ENCODE peak calls at places on chromosomes 4 and X, in seven cellular contexts. One of them, this sample, is unnamed.
A peak's percentile ranks its signal among the peaks of the same experiment; 100 is the strongest.

GRCh38 chr4:187070740-187071139 is 347.1 kb upstream of the FAT1 start:
- DNase-seq in OCI-LY7: no peak
- DNase-seq in H9: no peak
- DNase-seq in K562: no peak
- DNase-seq in SK-N-SH: no peak
- DNase-seq in PC-3: no peak
- DNase-seq in HCT116: no peak
- DNase-seq in this sample: no peak

GRCh38 chr4:98687876-98688275 is 29.5 kb upstream of the TSPAN5 start:
- DNase-seq in HCT116: no peak
- DNase-seq in PC-3: no peak
- DNase-seq in H9: no peak
- DNase-seq in K562: no peak
- DNase-seq in OCI-LY7: no peak
- DNase-seq in SK-N-SH: no peak
- DNase-seq in this sample: no peak

GRCh38 chrX:113370001-113370400 is 529.4 kb upstream of the AMOT start:
- DNase-seq in H9: no peak
- DNase-seq in OCI-LY7: no peak
- DNase-seq in K562: no peak
- DNase-seq in SK-N-SH: no peak
- DNase-seq in HCT116: no peak
- DNase-seq in PC-3: no peak
- DNase-seq in this sample: no peak

GRCh38 chrX:63101879-63102620 is 249.1 kb downstream of the SPIN4 start:
- DNase-seq in K562: no peak
- DNase-seq in SK-N-SH: no peak
- DNase-seq in PC-3: no peak
- DNase-seq in OCI-LY7: no peak
- DNase-seq in HCT116: no peak
- DNase-seq in H9: no peak
- DNase-seq in this sample: no peak

GRCh38 chrX:74449322-74449936 is 28.1 kb downstream of the SLC16A2 start:
- DNase-seq in OCI-LY7: no peak
- DNase-seq in HCT116: peak; percentile 35
- DNase-seq in H9: no peak
- DNase-seq in K562: no peak
- DNase-seq in SK-N-SH: no peak
- DNase-seq in PC-3: peak; percentile 85
- DNase-seq in this sample: peak; percentile 67

GRCh38 chr4:36317731-36318130 is 36.3 kb downstream of the DTHD1 start:
- DNase-seq in HCT116: no peak
- DNase-seq in PC-3: no peak
- DNase-seq in SK-N-SH: no peak
- DNase-seq in H9: no peak
- DNase-seq in OCI-LY7: no peak
- DNase-seq in K562: no peak
- DNase-seq in this sample: no peak

GRCh38 chr4:59994118-59994517 is 1206.0 kb upstream of the ADGRL3 start:
- DNase-seq in HCT116: no peak
- DNase-seq in OCI-LY7: no peak
- DNase-seq in K562: no peak
- DNase-seq in H9: peak; percentile 43
- DNase-seq in SK-N-SH: no peak
- DNase-seq in PC-3: no peak
- DNase-seq in this sample: no peak

GRCh38 chr4:23855912-23856605 is 33.8 kb downstream of the PPARGC1A start:
- DNase-seq in SK-N-SH: no peak
- DNase-seq in OCI-LY7: no peak
- DNase-seq in H9: no peak
- DNase-seq in PC-3: no peak
- DNase-seq in K562: no peak
- DNase-seq in HCT116: no peak
- DNase-seq in this sample: no peak

GRCh38 chr4:53478671-53479456 is 101.4 kb downstream of the FIP1L1 start:
- DNase-seq in K562: no peak
- DNase-seq in SK-N-SH: no peak
- DNase-seq in PC-3: peak; percentile 93
- DNase-seq in HCT116: no peak
- DNase-seq in OCI-LY7: no peak
- DNase-seq in H9: no peak
- DNase-seq in this sample: no peak

GRCh38 chrX:45850775-45851433 is 650.2 kb upstream of the DIPK2B start:
- DNase-seq in SK-N-SH: peak; percentile 8
- DNase-seq in PC-3: peak; percentile 37
- DNase-seq in H9: peak; percentile 30
- DNase-seq in HCT116: no peak
- DNase-seq in K562: no peak
- DNase-seq in OCI-LY7: no peak
- DNase-seq in this sample: peak; percentile 57

GRCh38 chr4:112144546-112145325 is 518 bp upstream of the FAM241A start:
- DNase-seq in HCT116: no peak
- DNase-seq in K562: no peak
- DNase-seq in SK-N-SH: no peak
- DNase-seq in PC-3: no peak
- DNase-seq in OCI-LY7: no peak
- DNase-seq in H9: no peak
- DNase-seq in this sample: no peak

GRCh38 chr4:2084316-2084715 is 25.2 kb downstream of the NAT8L start:
- DNase-seq in HCT116: no peak
- DNase-seq in SK-N-SH: no peak
- DNase-seq in K562: no peak
- DNase-seq in OCI-LY7: no peak
- DNase-seq in PC-3: no peak
- DNase-seq in H9: no peak
- DNase-seq in this sample: peak; percentile 1

GRCh38 chr4:108359130-108359709 is 190.5 kb upstream of the LEF1 start:
- DNase-seq in H9: no peak
- DNase-seq in K562: no peak
- DNase-seq in HCT116: no peak
- DNase-seq in OCI-LY7: peak; percentile 73
- DNase-seq in SK-N-SH: no peak
- DNase-seq in PC-3: no peak
- DNase-seq in this sample: peak; percentile 95

GRCh38 chr4:129098578-129098977 is 2.6 kb downstream of the C4orf33 start:
- DNase-seq in SK-N-SH: no peak
- DNase-seq in HCT116: no peak
- DNase-seq in PC-3: no peak
- DNase-seq in OCI-LY7: no peak
- DNase-seq in H9: no peak
- DNase-seq in K562: peak; percentile 25
- DNase-seq in this sample: no peak

GRCh38 chrX:55160685-55161552 is 59.2 kb upstream of the PAGE5 start:
- DNase-seq in SK-N-SH: peak; percentile 89
- DNase-seq in H9: peak; percentile 87
- DNase-seq in HCT116: peak; percentile 68
- DNase-seq in K562: peak; percentile 77
- DNase-seq in PC-3: peak; percentile 91
- DNase-seq in OCI-LY7: peak; percentile 87
- DNase-seq in this sample: peak; percentile 87

GRCh38 chr4:18937746-18938145 is 916.2 kb upstream of the LCORL start:
- DNase-seq in HCT116: no peak
- DNase-seq in SK-N-SH: no peak
- DNase-seq in K562: no peak
- DNase-seq in OCI-LY7: no peak
- DNase-seq in H9: no peak
- DNase-seq in PC-3: no peak
- DNase-seq in this sample: no peak

GRCh38 chrX:74550295-74550802 is 64.1 kb downstream of the RLIM start:
- DNase-seq in K562: peak; percentile 55
- DNase-seq in PC-3: peak; percentile 79
- DNase-seq in HCT116: peak; percentile 51
- DNase-seq in SK-N-SH: peak; percentile 75
- DNase-seq in OCI-LY7: peak; percentile 80
- DNase-seq in H9: peak; percentile 86
- DNase-seq in this sample: peak; percentile 84

GRCh38 chr4:186486172-186486571 is 69.2 kb downstream of the MTNR1A start:
- DNase-seq in HCT116: no peak
- DNase-seq in H9: no peak
- DNase-seq in PC-3: no peak
- DNase-seq in SK-N-SH: peak; percentile 24
- DNase-seq in K562: no peak
- DNase-seq in OCI-LY7: no peak
- DNase-seq in this sample: no peak

GRCh38 chr4:76640252-76640925 is 205.4 kb downstream of the SHROOM3 start:
- DNase-seq in HCT116: no peak
- DNase-seq in SK-N-SH: no peak
- DNase-seq in K562: no peak
- DNase-seq in OCI-LY7: no peak
- DNase-seq in PC-3: no peak
- DNase-seq in H9: peak; percentile 32
- DNase-seq in this sample: no peak

GRCh38 chr4:39541987-39542632 is 14.9 kb upstream of the UGDH start:
- DNase-seq in H9: no peak
- DNase-seq in K562: no peak
- DNase-seq in HCT116: no peak
- DNase-seq in PC-3: peak; percentile 72
- DNase-seq in SK-N-SH: no peak
- DNase-seq in OCI-LY7: no peak
- DNase-seq in this sample: no peak

GRCh38 chr4:88211473-88212252 is 53.2 kb upstream of the ABCG2 start:
- DNase-seq in OCI-LY7: peak; percentile 65
- DNase-seq in H9: no peak
- DNase-seq in K562: peak; percentile 33
- DNase-seq in SK-N-SH: peak; percentile 45
- DNase-seq in PC-3: peak; percentile 81
- DNase-seq in HCT116: peak; percentile 47
- DNase-seq in this sample: peak; percentile 51

GRCh38 chr4:123559955-123560669 is 163.5 kb downstream of the SPRY1 start:
- DNase-seq in H9: no peak
- DNase-seq in K562: no peak
- DNase-seq in HCT116: no peak
- DNase-seq in SK-N-SH: no peak
- DNase-seq in OCI-LY7: no peak
- DNase-seq in PC-3: peak; percentile 3
- DNase-seq in this sample: no peak

GRCh38 chrX:53261573-53261972 is 19.8 kb downstream of the IQSEC2 start:
- DNase-seq in H9: no peak
- DNase-seq in HCT116: no peak
- DNase-seq in PC-3: no peak
- DNase-seq in K562: no peak
- DNase-seq in SK-N-SH: no peak
- DNase-seq in OCI-LY7: peak; percentile 6
- DNase-seq in this sample: no peak

DNA sequence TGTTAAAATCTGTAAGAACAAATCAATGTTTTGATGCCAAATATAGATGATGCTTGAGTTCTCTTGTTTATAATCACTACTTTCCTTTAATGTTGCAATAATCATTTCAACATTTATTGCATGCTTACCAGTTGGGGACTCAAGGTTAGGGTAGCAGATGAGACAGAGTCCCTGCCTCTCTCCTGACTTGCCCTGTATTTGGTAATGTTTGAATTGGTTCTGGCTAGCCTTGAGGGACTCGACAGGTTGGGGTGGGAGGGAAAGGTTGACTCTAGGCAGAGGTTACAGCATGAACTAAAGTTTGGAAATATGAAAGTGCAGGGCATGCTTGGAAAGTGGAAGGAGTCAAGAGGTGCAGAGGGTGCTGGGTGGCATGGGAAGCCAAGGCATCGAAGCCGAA is 2.0 kb downstream of the SEC24B start:
- DNase-seq in SK-N-SH: no peak
- DNase-seq in PC-3: no peak
- DNase-seq in H9: no peak
- DNase-seq in OCI-LY7: no peak
- DNase-seq in HCT116: no peak
- DNase-seq in K562: no peak
- DNase-seq in this sample: no peak
- H3K4me1 ChIP-seq in SK-N-SH: peaks cover 19% of the 10 kb centered on the region
- H3K4me1 ChIP-seq in PC-3: peaks cover 22% of the 10 kb centered on the region
- H3K4me1 ChIP-seq in H9: peaks cover 2% of the 10 kb centered on the region
- H3K4me1 ChIP-seq in OCI-LY7: peaks cover 22% of the 10 kb centered on the region
- H3K4me1 ChIP-seq in HCT116: peaks cover 26% of the 10 kb centered on the region
- H3K4me1 ChIP-seq in K562: peaks cover 9% of the 10 kb centered on the region
- H3K4me1 ChIP-seq in this sample: peaks cover 43% of the 10 kb centered on the region

DNA sequence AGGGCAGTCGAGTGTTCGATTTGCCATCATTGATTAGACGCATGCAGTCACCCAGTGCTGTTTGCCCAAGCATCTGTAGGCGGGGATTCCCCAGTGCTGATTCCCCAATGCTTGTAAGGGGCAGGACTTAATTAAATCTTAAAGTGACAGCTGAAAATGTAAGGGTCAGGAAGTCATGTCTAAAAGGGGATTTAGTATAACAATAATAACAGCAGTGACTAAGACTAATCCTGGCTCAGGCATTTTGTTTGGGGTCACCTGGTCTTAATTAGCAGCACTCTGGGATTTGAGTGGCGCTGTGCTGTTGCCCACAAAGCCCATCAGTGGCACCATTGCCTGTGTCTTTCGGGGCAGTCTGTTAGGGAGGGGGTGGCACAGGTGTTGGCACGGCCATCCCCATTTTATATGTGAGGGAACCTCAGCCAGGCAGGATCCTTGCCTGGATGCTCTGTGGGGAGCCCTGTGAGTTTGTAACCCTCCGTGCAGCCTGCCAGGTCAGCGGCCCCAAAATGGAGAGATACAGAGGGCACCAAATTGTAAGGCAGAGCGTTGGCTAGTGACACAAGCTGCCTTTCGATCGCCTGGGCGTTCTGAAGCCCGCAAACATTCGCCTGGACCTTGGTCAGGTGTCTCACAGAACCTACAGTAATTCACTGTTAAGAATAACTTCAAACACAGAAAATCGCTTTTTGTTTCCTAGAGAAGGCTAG is 146.7 kb downstream of the TBL1X start:
- DNase-seq in K562: no peak
- DNase-seq in OCI-LY7: no peak
- DNase-seq in SK-N-SH: peak; percentile 30
- DNase-seq in HCT116: no peak
- DNase-seq in H9: no peak
- DNase-seq in PC-3: no peak
- DNase-seq in this sample: no peak
- H3K4me2 ChIP-seq in K562: no peak overlapping the region
- H3K4me2 ChIP-seq in OCI-LY7: no peak overlapping the region
- H3K4me2 ChIP-seq in SK-N-SH: peak overlapping the region; percentile 17
- H3K4me2 ChIP-seq in HCT116: no peak overlapping the region
- H3K4me2 ChIP-seq in H9: no peak overlapping the region
- H3K4me2 ChIP-seq in PC-3: peak overlapping the region; percentile 59
- H3K4me2 ChIP-seq in this sample: no peak overlapping the region

GRCh38 chr4:5124876-5125275 is 73.6 kb downstream of the STK32B start:
- DNase-seq in HCT116: no peak
- DNase-seq in H9: no peak
- DNase-seq in K562: no peak
- DNase-seq in PC-3: no peak
- DNase-seq in SK-N-SH: no peak
- DNase-seq in OCI-LY7: no peak
- DNase-seq in this sample: no peak
- TF ChIP-seq CTCF in HCT116: peak; percentile 10
- TF ChIP-seq CTCF in H9: peak; percentile 36
- TF ChIP-seq CTCF in K562: no peak
- TF ChIP-seq CTCF in PC-3: no peak
- TF ChIP-seq CTCF in SK-N-SH: no peak
- TF ChIP-seq CTCF in OCI-LY7: no peak
- TF ChIP-seq CTCF in this sample: no peak

DNA sequence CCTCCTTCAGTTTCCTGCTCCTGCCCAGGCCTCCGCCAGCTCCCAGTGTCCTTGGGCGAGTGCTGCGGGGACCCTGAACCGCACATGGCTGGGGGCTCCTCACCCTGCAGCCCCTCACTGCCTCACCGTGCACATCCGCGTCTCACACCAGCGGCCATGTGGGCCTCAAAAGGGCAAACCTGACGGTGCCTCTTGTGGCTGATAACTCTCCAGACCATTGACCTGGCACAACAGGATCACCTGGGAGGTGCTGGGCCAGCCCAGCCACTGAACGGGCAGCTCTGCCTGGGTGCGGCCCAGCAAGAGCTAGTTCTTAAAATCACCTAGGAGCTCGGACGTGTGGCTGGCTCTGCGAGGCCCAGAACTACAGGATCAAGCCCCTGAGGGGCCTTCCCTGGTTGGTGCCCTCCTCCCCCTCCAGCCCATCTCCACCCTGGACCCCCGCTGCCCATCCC is 4.1 kb upstream of the S100P start:
- DNase-seq in HCT116: no peak
- DNase-seq in SK-N-SH: no peak
- DNase-seq in PC-3: peak; percentile 19
- DNase-seq in H9: peak; percentile 53
- DNase-seq in K562: no peak
- DNase-seq in OCI-LY7: no peak
- DNase-seq in this sample: no peak
- H3K4me1 ChIP-seq in HCT116: peaks cover 57% of the 10 kb centered on the region
- H3K4me1 ChIP-seq in SK-N-SH: peaks cover 7% of the 10 kb centered on the region
- H3K4me1 ChIP-seq in PC-3: peaks cover 51% of the 10 kb centered on the region
- H3K4me1 ChIP-seq in H9: no peaks in the 10 kb centered on the region
- H3K4me1 ChIP-seq in K562: peaks cover 46% of the 10 kb centered on the region
- H3K4me1 ChIP-seq in OCI-LY7: no peaks in the 10 kb centered on the region
- H3K4me1 ChIP-seq in this sample: no peaks in the 10 kb centered on the region

This sample was measured in DND-41.